ENCODE peak calls at places on chromosome 1, in five cellular contexts. H, N, K, J and W are unnamed samples.

GRCh38 chr1:45643978-45644377 is 20.1 kb upstream of the CCDC17 start:
- DNase-seq in H (no peak), N (no peak), K (no peak), J (no peak), W (no peak)

GRCh38 chr1:155651861-155652661 is 36.5 kb downstream of the YY1AP1 start:
- DNase-seq in H (no peak), N (no peak), K (peak), J (no peak), W (no peak)

GRCh38 chr1:24707659-24708058 is 37.6 kb upstream of the CLIC4 start:
- DNase-seq in H (no peak), N (no peak), K (peak), J (no peak), W (no peak)

GRCh38 chr1:17080881-17081280 is 27.0 kb upstream of the SDHB start:
- DNase-seq in H (no peak), N (no peak), K (no peak), J (no peak), W (no peak)

GRCh38 chr1:42003433-42003832 is 84.7 kb upstream of the HIVEP3 start:
- DNase-seq in H (peak), N (no peak), K (peak), J (no peak), W (no peak)

GRCh38 chr1:191752342-191752741 is 405.9 kb upstream of the RGS18 start:
- DNase-seq in H (no peak), N (no peak), K (no peak), J (no peak), W (no peak)

GRCh38 chr1:94693029-94693428 is 127.1 kb upstream of the SLC44A3 start:
- DNase-seq in H (no peak), N (no peak), K (no peak), J (no peak), W (no peak)

GRCh38 chr1:53627031-53627430 is 111.9 kb downstream of the GLIS1 start:
- DNase-seq in H (no peak), N (no peak), K (no peak), J (no peak), W (no peak)

GRCh38 chr1:89519779-89520358 is 4.8 kb upstream of the LRRC8B start:
- DNase-seq in H (no peak), N (no peak), K (peak), J (no peak), W (peak)

GRCh38 chr1:244712669-244713068 is 59.7 kb downstream of the DESI2 start:
- DNase-seq in H (no peak), N (no peak), K (no peak), J (no peak), W (no peak)

GRCh38 chr1:150971583-150972416 is 2.8 kb downstream of the CERS2 start:
- DNase-seq in H (no peak), N (no peak), K (no peak), J (no peak), W (no peak)

GRCh38 chr1:38037481-38037939 is 9.1 kb downstream of the POU3F1 start:
- DNase-seq in H (no peak), N (no peak), K (peak), J (no peak), W (peak)

GRCh38 chr1:199113265-199113869 is 474.5 kb downstream of the PTPRC start:
- DNase-seq in H (peak), N (peak), K (peak), J (peak), W (no peak)

GRCh38 chr1:1624443-1625403 is 7.2 kb upstream of the MMP23B start:
- DNase-seq in H (peak), N (peak), K (no peak), J (no peak), W (no peak)

GRCh38 chr1:1626207-1627141 is 5.5 kb upstream of the MMP23B start:
- DNase-seq in H (no peak), N (peak), K (no peak), J (no peak), W (no peak)

GRCh38 chr1:1627261-1627841 is 4.6 kb upstream of the MMP23B start:
- DNase-seq in H (no peak), N (peak), K (peak), J (no peak), W (no peak)

GRCh38 chr1:1625404-1625775 is 6.6 kb upstream of the MMP23B start:
- DNase-seq in H (no peak), N (no peak), K (no peak), J (no peak), W (no peak)

GRCh38 chr1:1625824-1626206 is 6.2 kb upstream of the MMP23B start:
- DNase-seq in H (no peak), N (no peak), K (no peak), J (no peak), W (no peak)
- TF ChIP-seq CTCF in H (no peak), N (no peak), K (no peak), J (no peak), W (no peak)

GRCh38 chr1:68594851-68595250 is 98.0 kb upstream of the DEPDC1 start:
- DNase-seq in H (no peak), N (no peak), K (no peak), J (no peak), W (no peak)
- TF ChIP-seq CTCF in H (no peak), N (no peak), K (no peak), J (no peak), W (no peak)

DNA sequence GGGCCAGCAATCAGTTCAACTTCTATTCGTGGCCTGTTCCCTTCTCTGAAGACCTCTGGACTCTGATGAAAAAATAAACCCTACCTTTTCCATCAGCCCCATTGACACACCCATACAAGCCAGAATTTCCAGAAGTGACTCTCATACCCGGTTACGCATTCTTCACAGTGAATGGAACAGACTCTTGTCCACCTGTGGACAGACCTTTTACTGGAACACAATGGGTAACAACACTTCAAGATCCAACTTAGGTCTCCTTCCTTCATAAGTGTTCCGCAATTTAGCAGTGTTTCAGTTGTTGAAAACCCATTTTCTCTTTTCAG is 2.6 kb upstream of the NPL start:
- DNase-seq in H (no peak), N (no peak), K (no peak), J (no peak), W (no peak)
- TF ChIP-seq CTCF in H (no peak), N (no peak), K (no peak), J (no peak), W (no peak)

DNA sequence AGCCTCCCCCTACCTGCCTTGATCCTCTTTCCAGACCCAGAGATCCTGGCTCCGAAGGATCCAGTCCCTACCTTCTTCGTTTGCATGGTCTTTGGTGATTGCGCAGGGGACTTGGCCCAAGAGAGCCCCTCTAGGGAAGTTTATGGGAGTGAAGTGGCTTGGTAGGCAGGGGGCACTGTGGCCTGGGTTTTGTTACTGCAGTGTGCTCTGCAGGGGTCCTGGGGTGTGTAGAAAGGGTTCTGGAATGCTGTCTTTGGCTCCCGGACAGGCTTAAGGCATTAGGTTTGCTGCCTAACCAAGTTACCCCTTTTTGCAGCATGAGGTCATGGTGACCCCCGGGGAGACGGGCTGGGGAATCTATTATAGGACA is 3.8 kb downstream of the ATP8B2 start:
- DNase-seq in H (no peak), N (no peak), K (no peak), J (no peak), W (no peak)
- TF ChIP-seq CTCF in H (no peak), N (no peak), K (no peak), J (peak), W (no peak)